ENCODE peak calls at places on chromosomes 6 and 20, in nine cellular contexts. B, F, O, K, C, P, X, V and R are unnamed samples.
A peak's percentile ranks its signal among the peaks of the same experiment; 100 is the strongest.

GRCh38 chr6:68572525-68572924 is 62.6 kb upstream of the ADGRB3 start:
- DNase-seq in C (peak; percentile 39), B (no peak), O (peak; percentile 60), K (no peak), V (no peak), P (no peak), F (peak; percentile 12), X (no peak), R (no peak)

GRCh38 chr6:78615430-78615904 is 251.9 kb upstream of the IRAK1BP1 start:
- DNase-seq in F (peak; percentile 34), V (no peak), P (no peak), C (peak; percentile 21), B (no peak), O (no peak), K (no peak), X (no peak), R (no peak)

GRCh38 chr6:28683945-28684538 is 158.4 kb downstream of the GPX5 start:
- DNase-seq in C (peak; percentile 60), K (no peak), B (no peak), F (peak; percentile 63), V (no peak), X (peak; percentile 5), P (no peak), O (peak; percentile 65), R (peak; percentile 5)

GRCh38 chr6:31162463-31163165 is 4.2 kb downstream of the TCF19 start:
- DNase-seq in P (no peak), K (no peak), F (no peak), V (no peak), C (no peak), O (no peak), X (no peak), B (no peak), R (no peak)

GRCh38 chr6:90885611-90886056 is 298.8 kb upstream of the MAP3K7 start:
- DNase-seq in X (no peak), V (no peak), B (no peak), C (no peak), P (no peak), O (no peak), K (no peak), F (no peak), R (no peak)

GRCh38 chr6:7960141-7960540 is 49.6 kb upstream of the TXNDC5 start:
- DNase-seq in O (no peak), F (no peak), V (no peak), C (no peak), B (no peak), X (no peak), P (no peak), K (no peak), R (no peak)

GRCh38 chr20:7702141-7702540 is 238.1 kb downstream of the HAO1 start:
- DNase-seq in K (no peak), X (no peak), P (no peak), O (no peak), V (no peak), C (peak; percentile 74), B (no peak), F (no peak), R (no peak)

GRCh38 chr6:12585497-12585958 is 131.0 kb upstream of the PHACTR1 start:
- DNase-seq in F (no peak), C (peak; percentile 26), P (no peak), K (no peak), O (no peak), V (no peak), B (no peak), X (no peak), R (no peak)

GRCh38 chr6:74745670-74746069 is 460.2 kb downstream of the COL12A1 start:
- DNase-seq in P (no peak), O (no peak), V (no peak), B (no peak), F (no peak), X (no peak), K (no peak), C (no peak), R (no peak)

GRCh38 chr6:107192739-107193296 is 77.5 kb upstream of the BEND3 start:
- DNase-seq in K (no peak), O (no peak), X (no peak), P (no peak), B (no peak), C (no peak), F (no peak), V (no peak), R (no peak)

GRCh38 chr6:41570270-41570615 is 24.1 kb downstream of the FOXP4 start:
- DNase-seq in V (no peak), B (no peak), F (no peak), P (no peak), O (no peak), X (no peak), C (no peak), K (no peak), R (no peak)

GRCh38 chr6:169975701-169976100 is 224.3 kb downstream of the ERMARD start:
- DNase-seq in P (no peak), B (no peak), X (no peak), K (no peak), F (no peak), O (no peak), C (no peak), V (no peak), R (no peak)

GRCh38 chr20:44134897-44135810 is 51.8 kb downstream of the JPH2 start:
- DNase-seq in F (no peak), C (no peak), O (no peak), K (no peak), B (no peak), X (no peak), P (no peak), V (no peak), R (no peak)

GRCh38 chr6:73798592-73798991 is 102.6 kb downstream of the CD109 start:
- DNase-seq in K (no peak), B (no peak), P (peak; percentile 30), F (peak; percentile 98), C (peak; percentile 96), O (no peak), X (peak; percentile 85), V (no peak), R (peak; percentile 87)

GRCh38 chr6:37860226-37860839 is 40.8 kb downstream of the ZFAND3 start:
- DNase-seq in V (no peak), F (peak; percentile 62), O (peak; percentile 35), P (peak; percentile 82), C (peak; percentile 76), X (no peak), K (no peak), B (no peak), R (no peak)

GRCh38 chr6:149060985-149061760 is 256.3 kb upstream of the TAB2 start:
- DNase-seq in C (peak; percentile 48), F (peak; percentile 38), B (no peak), P (peak; percentile 84), X (no peak), K (no peak), V (no peak), O (no peak), R (no peak)

GRCh38 chr6:47034421-47034820 is 7.7 kb downstream of the ADGRF1 start:
- DNase-seq in P (no peak), X (no peak), C (peak; percentile 8), K (no peak), V (no peak), F (no peak), O (no peak), B (no peak), R (no peak)

GRCh38 chr20:17966432-17967312 is 1.9 kb downstream of the SNX5 start:
- DNase-seq in F (peak; percentile 60), O (peak; percentile 79), K (no peak), B (no peak), P (no peak), X (no peak), V (no peak), C (peak; percentile 55), R (no peak)

GRCh38 chr6:92124126-92124525 is 1295.2 kb downstream of the EPHA7 start:
- DNase-seq in C (peak; percentile 3), B (no peak), K (no peak), F (no peak), O (no peak), P (no peak), X (no peak), V (no peak), R (no peak)

GRCh38 chr6:92125681-92126080 is 1293.7 kb downstream of the EPHA7 start:
- DNase-seq in V (no peak), B (no peak), K (no peak), P (no peak), O (no peak), C (no peak), X (no peak), F (no peak), R (no peak)

GRCh38 chr6:92121228-92121627 is 1298.1 kb downstream of the EPHA7 start:
- DNase-seq in V (no peak), C (no peak), X (no peak), O (no peak), F (no peak), P (no peak), B (no peak), K (no peak), R (no peak)

GRCh38 chr6:92126088-92126487 is 1293.3 kb downstream of the EPHA7 start:
- DNase-seq in C (no peak), X (no peak), F (no peak), K (no peak), V (no peak), P (no peak), B (no peak), O (no peak), R (no peak)

GRCh38 chr6:92122746-92123145 is 1296.6 kb downstream of the EPHA7 start:
- DNase-seq in O (peak; percentile 6), V (no peak), P (no peak), K (no peak), F (no peak), X (no peak), B (no peak), C (no peak), R (no peak)
- TF ChIP-seq CTCF in O (peak; percentile 70), V (no peak), P (no peak), K (no peak), F (no peak), X (no peak), B (peak; percentile 78), C (no peak), R (no peak)

GRCh38 chr6:144013486-144013909 is 5.4 kb upstream of the PLAGL1 start:
- DNase-seq in V (peak; percentile 72), P (peak; percentile 86), B (no peak), O (peak; percentile 61), F (peak; percentile 83), C (peak; percentile 91), X (peak; percentile 41), K (peak; percentile 85), R (peak; percentile 52)
- TF ChIP-seq CTCF in V (peak; percentile 90), P (peak; percentile 60), B (peak; percentile 95), O (peak; percentile 95), F (peak; percentile 97), C (peak; percentile 84), X (peak; percentile 93), K (peak; percentile 73), R (peak; percentile 93)

DNA sequence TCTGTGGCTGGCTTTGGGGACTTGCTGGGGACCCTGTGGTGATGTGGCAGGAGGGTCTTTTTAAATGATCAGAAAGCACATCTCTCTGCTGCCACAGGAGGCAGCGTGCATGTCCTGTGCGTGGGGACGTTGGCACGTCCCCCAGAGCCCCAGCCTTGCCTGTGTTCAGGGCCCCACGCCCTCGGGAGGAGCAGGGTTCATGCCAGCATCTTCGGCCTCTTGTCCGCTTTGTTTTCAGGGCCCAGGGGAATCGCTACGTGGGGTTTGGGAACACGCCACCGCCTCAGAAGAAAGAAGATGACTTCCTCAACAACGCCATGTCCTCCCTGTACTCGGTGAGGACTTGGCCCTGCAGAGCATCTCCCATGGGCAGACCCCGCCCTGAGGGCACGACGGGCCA is 6.0 kb downstream of the ARFGAP1 start:
- DNase-seq in V (no peak), F (no peak), P (no peak), B (no peak), K (no peak), O (no peak), C (no peak), X (no peak), R (no peak)
- TF ChIP-seq CTCF in V (no peak), F (no peak), P (no peak), B (no peak), K (no peak), O (no peak), C (no peak), X (no peak), R (no peak)

GRCh38 chr20:57693002-57693582 is 16.7 kb downstream of the PMEPA1 start:
- DNase-seq in P (peak; percentile 84), C (no peak), K (no peak), X (no peak), O (peak; percentile 35), B (no peak), V (no peak), F (no peak), R (no peak)
- TF ChIP-seq CTCF in P (peak; percentile 59), C (no peak), K (no peak), X (no peak), O (peak; percentile 74), B (peak; percentile 30), V (no peak), F (no peak), R (no peak)